ENCODE peak calls at places on chromosomes 7 and 10, in seven cellular contexts. One of them, this sample, is unnamed.

GRCh38 chr10:88409236-88409635 is 173.9 kb downstream of the RNLS start:
- DNase-seq in psoas muscle: no peak
- DNase-seq in AG04449: no peak
- DNase-seq in A549: no peak
- DNase-seq in right atrium auricular region: no peak
- DNase-seq in fibroblast of mammary gland: peak; percentile 44
- DNase-seq in HepG2: no peak
- DNase-seq in this sample: no peak

GRCh38 chr7:157000047-157000726 is 10.3 kb downstream of the MNX1 start:
- DNase-seq in AG04449: no peak
- DNase-seq in right atrium auricular region: no peak
- DNase-seq in A549: no peak
- DNase-seq in psoas muscle: no peak
- DNase-seq in fibroblast of mammary gland: no peak
- DNase-seq in HepG2: no peak
- DNase-seq in this sample: no peak

GRCh38 chr7:43431020-43431595 is 151.8 kb upstream of the STK17A start:
- DNase-seq in psoas muscle: no peak
- DNase-seq in right atrium auricular region: no peak
- DNase-seq in AG04449: no peak
- DNase-seq in HepG2: no peak
- DNase-seq in fibroblast of mammary gland: peak; percentile 28
- DNase-seq in A549: no peak
- DNase-seq in this sample: no peak

GRCh38 chr10:34314457-34314856 is 500.6 kb downstream of the PARD3 start:
- DNase-seq in psoas muscle: no peak
- DNase-seq in HepG2: no peak
- DNase-seq in fibroblast of mammary gland: no peak
- DNase-seq in AG04449: no peak
- DNase-seq in A549: no peak
- DNase-seq in right atrium auricular region: no peak
- DNase-seq in this sample: no peak

GRCh38 chr10:59098387-59098786 is 78.1 kb upstream of the PHYHIPL start:
- DNase-seq in psoas muscle: peak; percentile 17
- DNase-seq in right atrium auricular region: no peak
- DNase-seq in HepG2: no peak
- DNase-seq in A549: no peak
- DNase-seq in AG04449: no peak
- DNase-seq in fibroblast of mammary gland: peak; percentile 91
- DNase-seq in this sample: no peak

GRCh38 chr10:117967149-117967548 is 79.6 kb downstream of the RAB11FIP2 start:
- DNase-seq in HepG2: no peak
- DNase-seq in AG04449: no peak
- DNase-seq in fibroblast of mammary gland: no peak
- DNase-seq in A549: no peak
- DNase-seq in right atrium auricular region: no peak
- DNase-seq in psoas muscle: no peak
- DNase-seq in this sample: no peak

GRCh38 chr7:130296221-130296951 is 3.4 kb downstream of the CPA4 start:
- DNase-seq in HepG2: no peak
- DNase-seq in right atrium auricular region: no peak
- DNase-seq in fibroblast of mammary gland: no peak
- DNase-seq in psoas muscle: no peak
- DNase-seq in A549: no peak
- DNase-seq in AG04449: no peak
- DNase-seq in this sample: no peak

GRCh38 chr7:38545977-38546376 is 85.2 kb downstream of the AMPH start:
- DNase-seq in A549: no peak
- DNase-seq in HepG2: no peak
- DNase-seq in right atrium auricular region: no peak
- DNase-seq in psoas muscle: no peak
- DNase-seq in fibroblast of mammary gland: no peak
- DNase-seq in AG04449: no peak
- DNase-seq in this sample: no peak

GRCh38 chr7:143299840-143300239 is 11.7 kb downstream of the CASP2 start:
- DNase-seq in right atrium auricular region: no peak
- DNase-seq in A549: peak; percentile 58
- DNase-seq in fibroblast of mammary gland: peak; percentile 12
- DNase-seq in psoas muscle: no peak
- DNase-seq in AG04449: no peak
- DNase-seq in HepG2: peak; percentile 36
- DNase-seq in this sample: no peak

GRCh38 chr7:137834552-137834951 is 12.2 kb downstream of the DGKI start:
- DNase-seq in fibroblast of mammary gland: no peak
- DNase-seq in HepG2: no peak
- DNase-seq in AG04449: no peak
- DNase-seq in A549: no peak
- DNase-seq in right atrium auricular region: no peak
- DNase-seq in psoas muscle: no peak
- DNase-seq in this sample: no peak

GRCh38 chr10:43055991-43056567 is 20.8 kb upstream of the RET start:
- DNase-seq in psoas muscle: no peak
- DNase-seq in HepG2: no peak
- DNase-seq in fibroblast of mammary gland: no peak
- DNase-seq in AG04449: no peak
- DNase-seq in A549: no peak
- DNase-seq in right atrium auricular region: no peak
- DNase-seq in this sample: no peak

GRCh38 chr7:142301299-142301698 is 43.4 kb upstream of the PRSS58 start:
- DNase-seq in AG04449: no peak
- DNase-seq in HepG2: no peak
- DNase-seq in right atrium auricular region: no peak
- DNase-seq in fibroblast of mammary gland: peak; percentile 2
- DNase-seq in psoas muscle: no peak
- DNase-seq in A549: no peak
- DNase-seq in this sample: no peak

GRCh38 chr7:100465702-100466311 is 1.7 kb upstream of the SPACDR start:
- DNase-seq in psoas muscle: peak; percentile 76
- DNase-seq in fibroblast of mammary gland: peak; percentile 70
- DNase-seq in HepG2: peak; percentile 58
- DNase-seq in A549: peak; percentile 58
- DNase-seq in right atrium auricular region: peak; percentile 68
- DNase-seq in AG04449: no peak
- DNase-seq in this sample: no peak

GRCh38 chr10:133350950-133351329 is 3.8 kb downstream of the PRAP1 start:
- DNase-seq in A549: no peak
- DNase-seq in right atrium auricular region: no peak
- DNase-seq in fibroblast of mammary gland: no peak
- DNase-seq in psoas muscle: no peak
- DNase-seq in HepG2: no peak
- DNase-seq in AG04449: no peak
- DNase-seq in this sample: no peak

GRCh38 chr7:114966156-114966555 is 44.3 kb downstream of the MDFIC start:
- DNase-seq in A549: no peak
- DNase-seq in HepG2: no peak
- DNase-seq in right atrium auricular region: no peak
- DNase-seq in AG04449: no peak
- DNase-seq in fibroblast of mammary gland: no peak
- DNase-seq in psoas muscle: no peak
- DNase-seq in this sample: no peak

GRCh38 chr10:80464557-80465466 is 10.7 kb downstream of the TSPAN14 start:
- DNase-seq in A549: no peak
- DNase-seq in psoas muscle: peak; percentile 35
- DNase-seq in AG04449: no peak
- DNase-seq in right atrium auricular region: no peak
- DNase-seq in fibroblast of mammary gland: no peak
- DNase-seq in HepG2: peak; percentile 97
- DNase-seq in this sample: no peak

GRCh38 chr7:130299909-130300308 is 6.9 kb downstream of the CPA4 start:
- DNase-seq in right atrium auricular region: no peak
- DNase-seq in HepG2: no peak
- DNase-seq in fibroblast of mammary gland: no peak
- DNase-seq in AG04449: no peak
- DNase-seq in A549: no peak
- DNase-seq in psoas muscle: no peak
- DNase-seq in this sample: no peak

GRCh38 chr10:126243976-126244375 is 144.3 kb downstream of the ADAM12 start:
- DNase-seq in fibroblast of mammary gland: peak; percentile 98
- DNase-seq in AG04449: peak; percentile 100
- DNase-seq in A549: no peak
- DNase-seq in right atrium auricular region: no peak
- DNase-seq in psoas muscle: no peak
- DNase-seq in HepG2: no peak
- DNase-seq in this sample: no peak

GRCh38 chr7:102425639-102426267 is 7.6 kb upstream of the ORAI2 start:
- DNase-seq in psoas muscle: peak; percentile 39
- DNase-seq in fibroblast of mammary gland: no peak
- DNase-seq in right atrium auricular region: peak; percentile 63
- DNase-seq in A549: no peak
- DNase-seq in HepG2: no peak
- DNase-seq in AG04449: no peak
- DNase-seq in this sample: no peak

GRCh38 chr10:43093423-43094090 is 16.7 kb downstream of the RET start:
- DNase-seq in psoas muscle: no peak
- DNase-seq in AG04449: no peak
- DNase-seq in HepG2: no peak
- DNase-seq in A549: no peak
- DNase-seq in right atrium auricular region: no peak
- DNase-seq in fibroblast of mammary gland: no peak
- DNase-seq in this sample: no peak

GRCh38 chr7:101273126-101273525 is 28.2 kb upstream of the FIS1 start:
- DNase-seq in psoas muscle: no peak
- DNase-seq in A549: no peak
- DNase-seq in right atrium auricular region: no peak
- DNase-seq in HepG2: no peak
- DNase-seq in AG04449: no peak
- DNase-seq in fibroblast of mammary gland: no peak
- DNase-seq in this sample: no peak

DNA sequence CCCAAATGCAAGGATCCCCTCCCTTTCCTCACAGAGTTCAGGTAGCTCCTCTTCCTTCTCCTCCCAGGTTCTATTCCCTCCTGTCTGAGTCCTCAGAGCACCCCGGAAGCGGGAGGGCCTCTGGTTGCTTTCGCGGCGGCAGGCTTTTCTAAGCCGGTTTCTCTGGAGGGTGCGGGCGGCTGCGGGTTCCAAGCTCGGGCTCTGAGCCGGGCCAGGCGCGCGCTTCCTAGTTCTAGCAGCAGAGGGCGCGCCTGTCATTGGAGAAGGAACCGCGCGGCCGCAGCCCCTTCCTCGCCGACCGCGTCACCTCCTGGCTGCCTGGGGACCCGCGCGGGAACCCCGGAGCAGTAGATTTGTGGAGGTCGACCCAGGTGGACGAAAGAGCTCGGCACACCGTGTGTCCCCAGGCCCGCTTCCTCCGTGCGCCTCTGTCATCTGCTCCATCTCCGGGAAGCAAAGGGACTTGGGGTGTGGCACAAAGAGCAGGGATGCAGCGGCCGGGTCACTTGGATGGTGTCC is 388.9 kb upstream of the PODXL start:
- DNase-seq in HepG2: peak; percentile 9
- DNase-seq in right atrium auricular region: no peak
- DNase-seq in AG04449: no peak
- DNase-seq in fibroblast of mammary gland: peak; percentile 12
- DNase-seq in psoas muscle: peak; percentile 52
- DNase-seq in A549: peak; percentile 58
- DNase-seq in this sample: no peak
- H3K4me3 ChIP-seq in HepG2: no peak overlapping the region
- H3K4me3 ChIP-seq in right atrium auricular region: peak overlapping the region; percentile 16
- H3K4me3 ChIP-seq in AG04449: peak overlapping the region; percentile 32
- H3K4me3 ChIP-seq in fibroblast of mammary gland: no peak overlapping the region
- H3K4me3 ChIP-seq in psoas muscle: peak overlapping the region; percentile 50
- H3K4me3 ChIP-seq in A549: peak overlapping the region; percentile 24
- H3K4me3 ChIP-seq in this sample: peak overlapping the region; percentile 68

DNA sequence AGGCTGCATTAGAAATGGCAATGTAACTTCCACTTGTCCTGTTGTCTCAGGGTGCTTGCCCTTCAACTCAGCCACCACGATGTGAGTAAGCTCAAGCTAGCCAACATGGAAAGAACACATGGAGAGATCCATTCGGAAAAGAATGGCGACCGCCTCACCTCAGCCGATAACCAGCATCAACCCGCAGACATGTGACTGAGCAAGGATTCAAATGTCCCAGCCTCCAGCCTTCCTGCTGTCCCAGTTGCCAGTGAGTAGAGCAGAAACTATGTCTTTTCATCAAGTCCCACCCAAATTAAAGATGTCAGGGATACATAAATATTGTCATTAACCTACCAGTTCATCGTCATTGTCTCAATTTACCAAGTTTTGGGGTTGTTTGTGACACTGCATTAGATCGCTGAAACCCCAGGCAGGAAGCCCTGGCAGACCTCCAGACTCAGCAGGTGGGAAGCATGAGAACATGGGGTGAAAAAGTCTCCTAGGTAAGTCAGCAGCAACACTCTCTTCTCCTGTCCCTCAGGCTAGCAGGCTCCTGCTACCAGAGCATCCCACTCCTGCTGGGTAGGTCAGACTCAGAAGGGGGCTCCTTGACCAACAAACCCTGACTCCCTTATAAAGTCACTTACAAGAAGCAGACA is 67.0 kb downstream of the OSBPL3 start:
- DNase-seq in right atrium auricular region: no peak
- DNase-seq in AG04449: no peak
- DNase-seq in HepG2: no peak
- DNase-seq in psoas muscle: no peak
- DNase-seq in A549: no peak
- DNase-seq in fibroblast of mammary gland: no peak
- DNase-seq in this sample: no peak
- H3K4me3 ChIP-seq in right atrium auricular region: no peak overlapping the region
- H3K4me3 ChIP-seq in AG04449: no peak overlapping the region
- H3K4me3 ChIP-seq in HepG2: no peak overlapping the region
- H3K4me3 ChIP-seq in psoas muscle: no peak overlapping the region
- H3K4me3 ChIP-seq in A549: no peak overlapping the region
- H3K4me3 ChIP-seq in fibroblast of mammary gland: no peak overlapping the region
- H3K4me3 ChIP-seq in this sample: no peak overlapping the region

GRCh38 chr10:102502029-102502336 is 529 bp downstream of the ACTR1A start:
- DNase-seq in HepG2: peak; percentile 97
- DNase-seq in right atrium auricular region: peak; percentile 100
- DNase-seq in A549: peak; percentile 98
- DNase-seq in AG04449: peak; percentile 96
- DNase-seq in fibroblast of mammary gland: peak; percentile 99
- DNase-seq in psoas muscle: peak; percentile 100
- DNase-seq in this sample: peak; percentile 98

GRCh38 chr10:102503264-102504178 is at the start of gene SUFU:
- DNase-seq in psoas muscle: peak; percentile 97
- DNase-seq in AG04449: peak; percentile 90
- DNase-seq in A549: peak; percentile 88
- DNase-seq in right atrium auricular region: peak; percentile 99
- DNase-seq in fibroblast of mammary gland: peak; percentile 99
- DNase-seq in HepG2: peak; percentile 98
- DNase-seq in this sample: peak; percentile 96

GRCh38 chr10:102501201-102502028 is 1.1 kb downstream of the ACTR1A start:
- DNase-seq in AG04449: no peak
- DNase-seq in fibroblast of mammary gland: peak; percentile 24
- DNase-seq in right atrium auricular region: no peak
- DNase-seq in HepG2: peak; percentile 20
- DNase-seq in A549: no peak
- DNase-seq in psoas muscle: no peak
- DNase-seq in this sample: no peak

GRCh38 chr10:102502337-102503151 is at the start of gene ACTR1A:
- DNase-seq in HepG2: peak; percentile 100
- DNase-seq in AG04449: peak; percentile 97
- DNase-seq in right atrium auricular region: peak; percentile 97
- DNase-seq in A549: peak; percentile 94
- DNase-seq in fibroblast of mammary gland: peak; percentile 100
- DNase-seq in psoas muscle: peak; percentile 95
- DNase-seq in this sample: peak; percentile 88

GRCh38 chr10:102500621-102501149 is 1.8 kb downstream of the ACTR1A start:
- DNase-seq in A549: no peak
- DNase-seq in psoas muscle: no peak
- DNase-seq in AG04449: no peak
- DNase-seq in fibroblast of mammary gland: no peak
- DNase-seq in right atrium auricular region: no peak
- DNase-seq in HepG2: no peak
- DNase-seq in this sample: no peak
- H3K4me3 ChIP-seq in A549: no peak overlapping the region
- H3K4me3 ChIP-seq in psoas muscle: peak overlapping the region; percentile 94
- H3K4me3 ChIP-seq in AG04449: peak overlapping the region; percentile 59
- H3K4me3 ChIP-seq in fibroblast of mammary gland: peak overlapping the region; percentile 99
- H3K4me3 ChIP-seq in right atrium auricular region: no peak overlapping the region
- H3K4me3 ChIP-seq in HepG2: no peak overlapping the region
- H3K4me3 ChIP-seq in this sample: peak overlapping the region; percentile 93

GRCh38 chr7:17844022-17844421 is 96.3 kb downstream of the SNX13 start:
- DNase-seq in fibroblast of mammary gland: no peak
- DNase-seq in HepG2: no peak
- DNase-seq in A549: no peak
- DNase-seq in psoas muscle: no peak
- DNase-seq in right atrium auricular region: no peak
- DNase-seq in AG04449: no peak
- DNase-seq in this sample: no peak
- H3K4me3 ChIP-seq in fibroblast of mammary gland: no peak overlapping the region
- H3K4me3 ChIP-seq in HepG2: no peak overlapping the region
- H3K4me3 ChIP-seq in A549: no peak overlapping the region
- H3K4me3 ChIP-seq in psoas muscle: no peak overlapping the region
- H3K4me3 ChIP-seq in right atrium auricular region: no peak overlapping the region
- H3K4me3 ChIP-seq in AG04449: no peak overlapping the region
- H3K4me3 ChIP-seq in this sample: no peak overlapping the region

This sample was measured in thoracic aorta.